ENCODE peak calls at places on chromosome 21, in four cellular contexts. Y, H, L and Q are unnamed samples.

GRCh38 chr21:16519012-16519411 is 789.2 kb downstream of the USP25 start:
- DNase-seq in H (no peak), Y (no peak), L (no peak), Q (no peak)

GRCh38 chr21:41559658-41560599 is 52.0 kb upstream of the TMPRSS2 start:
- DNase-seq in H (no peak), L (no peak), Y (no peak), Q (no peak)

GRCh38 chr21:15015622-15016471 is 49.0 kb downstream of the NRIP1 start:
- DNase-seq in L (no peak), Y (no peak), H (no peak), Q (no peak)

GRCh38 chr21:31011412-31011811 is 26.9 kb downstream of the KRTAP19-8 start:
- DNase-seq in H (no peak), Y (no peak), L (no peak), Q (no peak)

GRCh38 chr21:16071082-16071481 is 341.3 kb downstream of the USP25 start:
- DNase-seq in L (peak; percentile 35), Y (peak; percentile 62), H (no peak), Q (peak; percentile 32)

GRCh38 chr21:16509466-16509865 is 779.7 kb downstream of the USP25 start:
- DNase-seq in Y (no peak), H (no peak), L (no peak), Q (no peak)

GRCh38 chr21:26769613-26770188 is 75.5 kb downstream of the ADAMTS1 start:
- DNase-seq in Y (peak; percentile 32), H (no peak), L (no peak), Q (peak; percentile 17)

GRCh38 chr21:36115138-36115710 is 19.7 kb upstream of the CBR3 start:
- DNase-seq in Y (no peak), L (no peak), H (no peak), Q (no peak)

GRCh38 chr21:31612889-31613785 is 46.4 kb upstream of the SOD1 start:
- DNase-seq in H (peak; percentile 36), Y (no peak), L (no peak), Q (no peak)

GRCh38 chr21:32991299-32991850 is 34.4 kb upstream of the OLIG2 start:
- DNase-seq in H (peak; percentile 47), Y (no peak), L (no peak), Q (no peak)

GRCh38 chr21:39452965-39453332 is 1.2 kb downstream of the SH3BGR start:
- DNase-seq in Y (no peak), L (no peak), H (no peak), Q (no peak)

GRCh38 chr21:24995206-24995605 is 612.1 kb downstream of the MRPL39 start:
- DNase-seq in L (no peak), H (no peak), Y (no peak), Q (no peak)

GRCh38 chr21:33155005-33155404 is 74.7 kb upstream of the IFNAR2 start:
- DNase-seq in Y (no peak), L (no peak), H (no peak), Q (no peak)

GRCh38 chr21:14687277-14687642 is 141.1 kb upstream of the SAMSN1 start:
- DNase-seq in L (no peak), H (no peak), Y (no peak), Q (no peak)

GRCh38 chr21:15278851-15279250 is 214.1 kb upstream of the NRIP1 start:
- DNase-seq in L (no peak), Y (no peak), H (no peak), Q (no peak)

GRCh38 chr21:31182231-31183129 is 144.2 kb upstream of the KRTAP19-8 start:
- DNase-seq in Y (no peak), L (no peak), H (no peak), Q (no peak)

GRCh38 chr21:36704281-36704957 is 5.5 kb downstream of the SIM2 start:
- DNase-seq in L (no peak), H (no peak), Y (no peak), Q (no peak)

GRCh38 chr21:29271927-29272333 is 26.8 kb upstream of the BACH1 start:
- DNase-seq in L (no peak), Y (no peak), H (no peak), Q (no peak)

GRCh38 chr21:43919871-43920801 is 55.1 kb downstream of the AGPAT3 start:
- DNase-seq in H (no peak), L (no peak), Y (no peak), Q (no peak)

GRCh38 chr21:41232055-41232454 is 64.1 kb downstream of the BACE2 start:
- DNase-seq in H (no peak), L (no peak), Y (no peak), Q (no peak)

GRCh38 chr21:17537299-17537698 is 24.5 kb downstream of the CXADR start:
- DNase-seq in L (no peak), Y (no peak), H (no peak), Q (no peak)

DNA sequence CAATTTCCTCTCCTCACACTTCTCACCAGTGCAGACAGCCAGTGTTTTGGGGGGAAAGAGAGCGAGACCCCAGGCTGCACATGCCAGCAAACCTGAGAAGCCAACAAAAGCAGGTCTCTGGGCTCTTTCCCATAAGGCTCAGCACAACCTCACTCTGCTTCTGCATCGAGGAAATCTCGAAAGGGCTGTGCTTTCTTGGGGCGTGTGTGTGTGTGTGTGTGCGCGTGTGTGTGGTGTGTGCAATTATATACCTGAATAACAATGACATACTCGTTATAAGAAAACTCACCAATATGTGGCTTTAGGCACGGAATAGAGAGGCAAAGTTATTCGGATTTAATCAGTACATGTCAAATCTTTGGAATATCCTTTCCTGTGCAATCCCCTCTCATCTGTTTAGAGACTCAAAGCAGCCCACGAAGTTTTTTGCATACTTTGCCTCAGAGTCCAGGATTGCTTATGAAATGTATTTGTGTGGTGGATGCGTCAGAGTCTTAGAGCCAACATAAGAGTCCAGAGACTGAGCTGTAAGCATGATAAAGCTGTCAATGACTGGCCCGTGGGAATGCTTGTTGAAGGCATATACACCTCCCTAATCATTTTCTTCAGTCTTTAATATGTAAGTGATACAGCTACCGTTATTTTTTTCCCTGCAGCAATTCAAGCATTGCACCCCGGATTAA is 2.2 kb downstream of the KCNJ15 start:
- DNase-seq in Y (no peak), L (no peak), H (no peak), Q (no peak)
- H3K27me3 ChIP-seq in Y (no peaks in the 10 kb centered on the region), L (no peaks in the 10 kb centered on the region), H (no peaks in the 10 kb centered on the region), Q (no peaks in the 10 kb centered on the region)

DNA sequence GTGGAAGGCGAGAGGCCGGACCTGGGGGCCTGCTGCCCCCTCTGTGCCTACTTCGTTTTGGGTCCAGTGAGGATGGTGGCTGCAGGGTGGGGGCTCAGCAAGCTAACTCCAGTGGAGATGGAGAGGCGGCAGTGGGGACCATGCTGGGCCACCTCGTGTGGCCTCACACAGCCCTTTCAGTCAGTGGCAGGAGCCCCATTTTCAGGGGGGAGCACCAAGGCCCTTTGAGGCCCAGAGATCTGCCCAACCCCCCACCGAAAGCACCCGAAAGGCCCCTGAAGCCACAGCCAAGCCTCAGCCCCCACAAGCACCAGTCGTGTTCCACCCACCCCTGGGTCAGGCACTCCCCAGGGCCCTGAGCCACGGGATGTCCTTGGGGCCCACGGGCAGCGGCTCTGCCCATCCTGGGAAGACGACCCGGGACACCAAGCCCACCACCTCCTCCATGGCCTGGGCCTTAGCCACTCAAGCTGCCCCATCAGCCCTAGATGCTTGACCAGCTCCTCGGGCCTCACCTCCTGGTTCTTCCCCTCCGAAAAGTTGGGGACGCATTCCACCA is 345 bp downstream of the FTCD start:
- DNase-seq in H (no peak), L (peak; percentile 28), Y (peak; percentile 12), Q (no peak)
- H3K4me3 ChIP-seq in H (no peak overlapping the region), L (no peak overlapping the region), Y (no peak overlapping the region), Q (no peak overlapping the region)

GRCh38 chr21:42631142-42631541 is 22.3 kb upstream of the PDE9A start:
- DNase-seq in Y (no peak), H (no peak), L (no peak), Q (no peak)

GRCh38 chr21:42630626-42631025 is 22.8 kb upstream of the PDE9A start:
- DNase-seq in Y (no peak), H (no peak), L (no peak), Q (no peak)

GRCh38 chr21:42632336-42632751 is 21.1 kb upstream of the PDE9A start:
- DNase-seq in Y (no peak), H (no peak), L (no peak), Q (no peak)

GRCh38 chr21:42627527-42628289 is 25.7 kb upstream of the PDE9A start:
- DNase-seq in H (no peak), Y (no peak), L (no peak), Q (no peak)

DNA sequence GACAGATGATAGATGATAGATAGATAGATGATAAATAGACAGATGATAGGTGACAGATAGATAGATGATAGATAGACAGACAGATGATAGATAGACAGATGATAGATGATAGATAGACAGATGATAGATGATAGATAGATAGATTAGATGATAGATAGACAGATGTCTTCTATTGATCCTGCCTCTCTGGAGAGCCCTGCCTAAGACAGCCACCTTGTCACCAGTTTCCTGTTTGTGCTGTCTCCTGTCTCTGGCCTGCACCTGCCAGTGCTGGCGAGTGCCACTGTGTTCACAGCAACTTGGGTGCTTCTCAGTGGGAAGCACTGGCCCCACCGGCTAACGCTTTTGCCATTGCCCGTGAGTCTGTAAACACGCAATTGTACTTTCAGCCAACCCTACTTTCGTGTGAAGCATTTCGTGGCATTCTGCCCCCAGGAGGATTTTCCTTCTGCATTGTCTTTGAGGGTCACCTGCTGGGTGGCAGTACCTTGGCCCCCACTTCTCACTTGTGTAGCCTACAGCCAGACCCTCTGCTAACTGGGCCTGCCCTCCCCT is 23.5 kb upstream of the PDE9A start:
- DNase-seq in L (no peak), H (no peak), Y (no peak), Q (no peak)
- H3K27me3 ChIP-seq in L (no peaks in the 10 kb centered on the region), H (no peaks in the 10 kb centered on the region), Y (no peaks in the 10 kb centered on the region), Q (peaks cover 5% of the 10 kb centered on the region)

GRCh38 chr21:34706337-34706736 is 37.5 kb downstream of the CLIC6 start:
- DNase-seq in Y (no peak), H (no peak), L (no peak), Q (no peak)
- H3K4me3 ChIP-seq in Y (no peak overlapping the region), H (no peak overlapping the region), L (no peak overlapping the region), Q (no peak overlapping the region)